ENCODE peak calls at places on chromosomes 13 and 19, in nine cellular contexts. U is T-cell; M is SW480; C is nephron progenitor cell; Q is left kidney; J is T1000; V is stimulated activated CD4-positive, alpha-beta T cell treated with anti-CD3 and anti-CD28 coated beads, Interleukin-1b, Interleukin-23, amount 100 ng/mL, for 1 hour; I is myocyte; R is NCI-H2171 treated with DMSO at 0.1 percent for 48 hours. W is an unnamed sample.

GRCh38 chr19:50495020-50495531 is 15.9 kb downstream of the JOSD2 start:
- DNase-seq in Q (no peak), V (no peak), R (no peak), J (no peak), I (peak), C (no peak), M (no peak), U (no peak), W (no peak)

GRCh38 chr13:91358384-91358776 is 10.9 kb downstream of the MIR17HG start:
- DNase-seq in Q (peak), I (peak), J (no peak), V (no peak), M (no peak), U (no peak), R (peak), C (no peak), W (peak)

GRCh38 chr19:6551607-6552450 is 21.0 kb downstream of the TNFSF9 start:
- DNase-seq in U (peak), R (no peak), V (no peak), M (peak), J (no peak), Q (no peak), C (peak), I (no peak), W (no peak)

GRCh38 chr19:33416307-33417215 is 43.1 kb downstream of the CEBPG start:
- DNase-seq in V (peak), Q (peak), U (peak), R (peak), I (peak), C (peak), J (peak), M (peak), W (peak)

GRCh38 chr13:41813426-41813825 is 147.5 kb downstream of the VWA8 start:
- DNase-seq in J (no peak), U (no peak), I (no peak), C (no peak), Q (no peak), V (no peak), R (no peak), M (no peak), W (no peak)

GRCh38 chr19:17333611-17334413 is 843 bp downstream of the ANO8 start:
- DNase-seq in J (peak), R (no peak), V (peak), U (peak), M (peak), I (peak), C (no peak), Q (no peak), W (no peak)

GRCh38 chr19:13838943-13839192 is 38.1 kb upstream of the NANOS3 start:
- DNase-seq in J (no peak), I (peak), M (no peak), V (no peak), R (no peak), C (no peak), U (no peak), Q (peak), W (no peak)

GRCh38 chr19:44752816-44753618 is 4.5 kb downstream of the BCL3 start:
- DNase-seq in M (peak), Q (peak), I (peak), U (peak), J (peak), R (peak), V (peak), C (peak), W (peak)

GRCh38 chr13:97224544-97225324 is 2.6 kb downstream of the MBNL2 start:
- DNase-seq in V (no peak), U (peak), C (no peak), R (peak), M (peak), I (no peak), J (no peak), Q (peak), W (peak)

GRCh38 chr13:66864627-66865026 is 365.5 kb downstream of the PCDH9 start:
- DNase-seq in R (no peak), V (no peak), J (no peak), C (no peak), I (no peak), M (no peak), Q (no peak), U (no peak), W (peak)

GRCh38 chr13:98215508-98215907 is 38.4 kb upstream of the RNF113B start:
- DNase-seq in C (no peak), J (no peak), R (no peak), V (no peak), Q (no peak), M (no peak), U (no peak), I (no peak), W (no peak)

GRCh38 chr13:26017196-26017921 is 34.5 kb downstream of the SHISA2 start:
- DNase-seq in R (no peak), C (no peak), J (no peak), M (no peak), Q (no peak), I (peak), U (no peak), V (no peak), W (no peak)

GRCh38 chr13:51397262-51397933 is 55.4 kb downstream of the INTS6 start:
- DNase-seq in I (peak), J (no peak), V (no peak), U (no peak), Q (peak), R (no peak), M (no peak), C (no peak), W (no peak)

GRCh38 chr13:96181886-96182285 is 92.0 kb downstream of the HS6ST3 start:
- DNase-seq in M (no peak), Q (peak), C (no peak), R (no peak), I (no peak), V (no peak), U (no peak), J (no peak), W (no peak)

GRCh38 chr13:66364346-66364745 is 865.8 kb downstream of the PCDH9 start:
- DNase-seq in Q (no peak), V (no peak), R (no peak), I (no peak), U (no peak), J (no peak), C (no peak), M (no peak), W (no peak)

GRCh38 chr19:2389594-2389993 is 29.5 kb downstream of the TMPRSS9 start:
- DNase-seq in C (no peak), V (no peak), J (no peak), Q (no peak), I (no peak), U (no peak), M (no peak), R (no peak), W (no peak)

GRCh38 chr13:110106726-110107125 is 200.2 kb downstream of the COL4A1 start:
- DNase-seq in R (no peak), J (no peak), Q (peak), C (no peak), I (peak), M (no peak), U (no peak), V (no peak), W (no peak)

GRCh38 chr13:28402057-28402381 is 92.9 kb downstream of the FLT1 start:
- DNase-seq in V (no peak), Q (no peak), M (no peak), I (no peak), R (no peak), C (no peak), J (no peak), U (no peak), W (no peak)